ENCODE peak calls at places on chromosome 4, in five cellular contexts. One of them, this sample, is unnamed.
A peak's percentile ranks its signal among the peaks of the same experiment; 100 is the strongest.

GRCh38 chr4:25174674-25175073 is 14.4 kb upstream of the SEPSECS start:
- DNase-seq in neuronal stem cell: no peak
- DNase-seq in IMR-90: peak; percentile 12
- DNase-seq in H9: no peak
- DNase-seq in mesenchymal stem cell: peak; percentile 10
- DNase-seq in this sample: peak; percentile 77

GRCh38 chr4:124277691-124278090 is 434.8 kb downstream of the ANKRD50 start:
- DNase-seq in neuronal stem cell: no peak
- DNase-seq in IMR-90: no peak
- DNase-seq in H9: no peak
- DNase-seq in mesenchymal stem cell: no peak
- DNase-seq in this sample: peak; percentile 50

GRCh38 chr4:156971623-156972369 is at the start of gene PDGFC:
- DNase-seq in neuronal stem cell: peak; percentile 75
- DNase-seq in IMR-90: peak; percentile 65
- DNase-seq in H9: peak; percentile 85
- DNase-seq in mesenchymal stem cell: peak; percentile 82
- DNase-seq in this sample: peak; percentile 30

GRCh38 chr4:105895324-105895608 is at the start of gene NPNT:
- DNase-seq in neuronal stem cell: no peak
- DNase-seq in IMR-90: no peak
- DNase-seq in H9: peak; percentile 44
- DNase-seq in mesenchymal stem cell: peak; percentile 2
- DNase-seq in this sample: no peak

GRCh38 chr4:76874176-76874575 is 23.8 kb downstream of the SOWAHB start:
- DNase-seq in neuronal stem cell: no peak
- DNase-seq in IMR-90: no peak
- DNase-seq in H9: no peak
- DNase-seq in mesenchymal stem cell: no peak
- DNase-seq in this sample: no peak

GRCh38 chr4:116118216-116118615 is 967.2 kb downstream of the TRAM1L1 start:
- DNase-seq in neuronal stem cell: no peak
- DNase-seq in IMR-90: no peak
- DNase-seq in H9: no peak
- DNase-seq in mesenchymal stem cell: no peak
- DNase-seq in this sample: no peak

GRCh38 chr4:154958621-154959358 is 177.7 kb downstream of the RBM46 start:
- DNase-seq in neuronal stem cell: no peak
- DNase-seq in IMR-90: no peak
- DNase-seq in H9: no peak
- DNase-seq in mesenchymal stem cell: no peak
- DNase-seq in this sample: no peak

GRCh38 chr4:100299019-100299418 is 108.8 kb upstream of the DDIT4L start:
- DNase-seq in neuronal stem cell: no peak
- DNase-seq in IMR-90: peak; percentile 96
- DNase-seq in H9: no peak
- DNase-seq in mesenchymal stem cell: peak; percentile 96
- DNase-seq in this sample: peak; percentile 38

GRCh38 chr4:188086858-188087257 is 22.5 kb downstream of the TRIML2 start:
- DNase-seq in neuronal stem cell: no peak
- DNase-seq in IMR-90: no peak
- DNase-seq in H9: no peak
- DNase-seq in mesenchymal stem cell: no peak
- DNase-seq in this sample: no peak

GRCh38 chr4:18202510-18202909 is 181.0 kb upstream of the LCORL start:
- DNase-seq in neuronal stem cell: no peak
- DNase-seq in IMR-90: no peak
- DNase-seq in H9: no peak
- DNase-seq in mesenchymal stem cell: no peak
- DNase-seq in this sample: no peak

GRCh38 chr4:66972087-66972486 is 573.2 kb downstream of the CENPC start:
- DNase-seq in neuronal stem cell: no peak
- DNase-seq in IMR-90: no peak
- DNase-seq in H9: no peak
- DNase-seq in mesenchymal stem cell: peak; percentile 30
- DNase-seq in this sample: no peak

GRCh38 chr4:22237155-22237751 is 278.6 kb downstream of the ADGRA3 start:
- DNase-seq in neuronal stem cell: no peak
- DNase-seq in IMR-90: peak; percentile 13
- DNase-seq in H9: peak; percentile 86
- DNase-seq in mesenchymal stem cell: no peak
- DNase-seq in this sample: no peak

GRCh38 chr4:89482248-89482647 is 174.6 kb upstream of the GPRIN3 start:
- DNase-seq in neuronal stem cell: peak; percentile 1
- DNase-seq in IMR-90: peak; percentile 53
- DNase-seq in H9: peak; percentile 39
- DNase-seq in mesenchymal stem cell: peak; percentile 36
- DNase-seq in this sample: peak; percentile 12

GRCh38 chr4:3868146-3868840 is 102.1 kb downstream of the ADRA2C start:
- DNase-seq in neuronal stem cell: peak; percentile 46
- DNase-seq in IMR-90: peak; percentile 20
- DNase-seq in H9: peak; percentile 77
- DNase-seq in mesenchymal stem cell: no peak
- DNase-seq in this sample: peak; percentile 82

GRCh38 chr4:109985993-109986640 is 73.4 kb downstream of the EGF start:
- DNase-seq in neuronal stem cell: no peak
- DNase-seq in IMR-90: no peak
- DNase-seq in H9: no peak
- DNase-seq in mesenchymal stem cell: no peak
- DNase-seq in this sample: no peak

GRCh38 chr4:29970626-29971025 is 749.5 kb upstream of the PCDH7 start:
- DNase-seq in neuronal stem cell: peak; percentile 8
- DNase-seq in IMR-90: no peak
- DNase-seq in H9: peak; percentile 44
- DNase-seq in mesenchymal stem cell: peak; percentile 47
- DNase-seq in this sample: no peak

GRCh38 chr4:120694973-120695372 is 227.6 kb downstream of the PRDM5 start:
- DNase-seq in neuronal stem cell: no peak
- DNase-seq in IMR-90: peak; percentile 82
- DNase-seq in H9: no peak
- DNase-seq in mesenchymal stem cell: peak; percentile 88
- DNase-seq in this sample: peak; percentile 4

GRCh38 chr4:87286970-87287369 is 35.7 kb downstream of the HSD17B13 start:
- DNase-seq in neuronal stem cell: no peak
- DNase-seq in IMR-90: no peak
- DNase-seq in H9: no peak
- DNase-seq in mesenchymal stem cell: no peak
- DNase-seq in this sample: no peak

GRCh38 chr4:75344915-75345314 is 169.3 kb downstream of the RCHY1 start:
- DNase-seq in neuronal stem cell: no peak
- DNase-seq in IMR-90: peak; percentile 92
- DNase-seq in H9: no peak
- DNase-seq in mesenchymal stem cell: peak; percentile 88
- DNase-seq in this sample: peak; percentile 2

GRCh38 chr4:76943790-76944189 is 5.8 kb upstream of the SEPTIN11 start:
- DNase-seq in neuronal stem cell: no peak
- DNase-seq in IMR-90: no peak
- DNase-seq in H9: no peak
- DNase-seq in mesenchymal stem cell: no peak
- DNase-seq in this sample: no peak

GRCh38 chr4:65661469-65661868 is 8.8 kb downstream of the EPHA5 start:
- DNase-seq in neuronal stem cell: no peak
- DNase-seq in IMR-90: no peak
- DNase-seq in H9: peak; percentile 31
- DNase-seq in mesenchymal stem cell: no peak
- DNase-seq in this sample: no peak

GRCh38 chr4:127783026-127783769 is 1.1 kb downstream of the HSPA4L start:
- DNase-seq in neuronal stem cell: peak; percentile 17
- DNase-seq in IMR-90: peak; percentile 65
- DNase-seq in H9: peak; percentile 64
- DNase-seq in mesenchymal stem cell: peak; percentile 37
- DNase-seq in this sample: peak; percentile 84

GRCh38 chr4:22678851-22679517 is 13.8 kb upstream of the GBA3 start:
- DNase-seq in neuronal stem cell: no peak
- DNase-seq in IMR-90: no peak
- DNase-seq in H9: no peak
- DNase-seq in mesenchymal stem cell: no peak
- DNase-seq in this sample: no peak

GRCh38 chr4:174365018-174365587 is 81.4 kb downstream of the CEP44 start:
- DNase-seq in neuronal stem cell: peak; percentile 35
- DNase-seq in IMR-90: peak; percentile 38
- DNase-seq in H9: no peak
- DNase-seq in mesenchymal stem cell: peak; percentile 58
- DNase-seq in this sample: peak; percentile 66

GRCh38 chr4:186781032-186781917 is 57.6 kb upstream of the FAT1 start:
- DNase-seq in neuronal stem cell: no peak
- DNase-seq in IMR-90: peak; percentile 91
- DNase-seq in H9: no peak
- DNase-seq in mesenchymal stem cell: peak; percentile 72
- DNase-seq in this sample: no peak

GRCh38 chr4:137749466-137749865 is 217.2 kb upstream of the PCDH18 start:
- DNase-seq in neuronal stem cell: no peak
- DNase-seq in IMR-90: peak; percentile 58
- DNase-seq in H9: no peak
- DNase-seq in mesenchymal stem cell: peak; percentile 15
- DNase-seq in this sample: no peak

GRCh38 chr4:985123-985830 is 1.6 kb upstream of the IDUA start:
- DNase-seq in neuronal stem cell: no peak
- DNase-seq in IMR-90: no peak
- DNase-seq in H9: peak; percentile 88
- DNase-seq in mesenchymal stem cell: peak; percentile 67
- DNase-seq in this sample: peak; percentile 53

GRCh38 chr4:87975466-87975865 is at the start of gene SPP1:
- DNase-seq in neuronal stem cell: peak; percentile 32
- DNase-seq in IMR-90: peak; percentile 13
- DNase-seq in H9: peak; percentile 88
- DNase-seq in mesenchymal stem cell: peak; percentile 30
- DNase-seq in this sample: no peak

GRCh38 chr4:101599620-101600019 is 190.9 kb upstream of the BANK1 start:
- DNase-seq in neuronal stem cell: no peak
- DNase-seq in IMR-90: peak; percentile 56
- DNase-seq in H9: no peak
- DNase-seq in mesenchymal stem cell: peak; percentile 6
- DNase-seq in this sample: peak; percentile 89

GRCh38 chr4:54657556-54658313 is at the start of gene KIT:
- DNase-seq in neuronal stem cell: peak; percentile 75
- DNase-seq in IMR-90: peak; percentile 32
- DNase-seq in H9: peak; percentile 92
- DNase-seq in mesenchymal stem cell: peak; percentile 38
- DNase-seq in this sample: peak; percentile 33

GRCh38 chr4:139015269-139015947 is at the start of gene NOCT:
- DNase-seq in neuronal stem cell: peak; percentile 85
- DNase-seq in IMR-90: peak; percentile 94
- DNase-seq in H9: peak; percentile 87
- DNase-seq in mesenchymal stem cell: peak; percentile 94
- DNase-seq in this sample: peak; percentile 94

GRCh38 chr4:139017861-139018260 is 2.3 kb downstream of the NOCT start:
- DNase-seq in neuronal stem cell: no peak
- DNase-seq in IMR-90: no peak
- DNase-seq in H9: no peak
- DNase-seq in mesenchymal stem cell: no peak
- DNase-seq in this sample: no peak

GRCh38 chr4:139014391-139015268 is 951 bp upstream of the NOCT start:
- DNase-seq in neuronal stem cell: no peak
- DNase-seq in IMR-90: peak; percentile 94
- DNase-seq in H9: no peak
- DNase-seq in mesenchymal stem cell: peak; percentile 96
- DNase-seq in this sample: peak; percentile 77

GRCh38 chr4:139018501-139018900 is 2.9 kb downstream of the NOCT start:
- DNase-seq in neuronal stem cell: no peak
- DNase-seq in IMR-90: peak; percentile 31
- DNase-seq in H9: no peak
- DNase-seq in mesenchymal stem cell: no peak
- DNase-seq in this sample: no peak

GRCh38 chr4:139015948-139016451 is 419 bp downstream of the NOCT start:
- DNase-seq in neuronal stem cell: no peak
- DNase-seq in IMR-90: peak; percentile 20
- DNase-seq in H9: no peak
- DNase-seq in mesenchymal stem cell: peak; percentile 49
- DNase-seq in this sample: no peak
- H2BK120ac ChIP-seq in neuronal stem cell: no peak overlapping the region
- H2BK120ac ChIP-seq in IMR-90: peak overlapping the region; percentile 99
- H2BK120ac ChIP-seq in H9: no peak overlapping the region
- H2BK120ac ChIP-seq in mesenchymal stem cell: peak overlapping the region; percentile 99
- H2BK120ac ChIP-seq in this sample: peak overlapping the region; percentile 64

GRCh38 chr4:52712172-52712990 is 38.8 kb downstream of the ERVMER34-1 start:
- DNase-seq in neuronal stem cell: peak; percentile 93
- DNase-seq in IMR-90: peak; percentile 93
- DNase-seq in H9: peak; percentile 98
- DNase-seq in mesenchymal stem cell: peak; percentile 97
- DNase-seq in this sample: peak; percentile 98
- H4K91ac ChIP-seq in neuronal stem cell: no peak overlapping the region
- H4K91ac ChIP-seq in IMR-90: peak overlapping the region; percentile 59
- H4K91ac ChIP-seq in H9: no peak overlapping the region
- H4K91ac ChIP-seq in mesenchymal stem cell: peak overlapping the region; percentile 79
- H4K91ac ChIP-seq in this sample: peak overlapping the region; percentile 88

GRCh38 chr4:46386570-46386969 is 3.4 kb downstream of the GABRA2 start:
- DNase-seq in neuronal stem cell: no peak
- DNase-seq in IMR-90: no peak
- DNase-seq in H9: peak; percentile 52
- DNase-seq in mesenchymal stem cell: peak; percentile 72
- DNase-seq in this sample: no peak
- H3K27me3 ChIP-seq in neuronal stem cell: peaks cover 27% of the 10 kb centered on the region
- H3K27me3 ChIP-seq in IMR-90: peaks cover 24% of the 10 kb centered on the region
- H3K27me3 ChIP-seq in H9: peaks cover 12% of the 10 kb centered on the region
- H3K27me3 ChIP-seq in mesenchymal stem cell: peaks cover 33% of the 10 kb centered on the region
- H3K27me3 ChIP-seq in this sample: peaks cover 16% of the 10 kb centered on the region

GRCh38 chr4:133147365-133147821 is 1.7 kb upstream of the PCDH10 start:
- DNase-seq in neuronal stem cell: no peak
- DNase-seq in IMR-90: no peak
- DNase-seq in H9: no peak
- DNase-seq in mesenchymal stem cell: peak; percentile 55
- DNase-seq in this sample: no peak

GRCh38 chr4:133146192-133146573 is 2.9 kb upstream of the PCDH10 start:
- DNase-seq in neuronal stem cell: no peak
- DNase-seq in IMR-90: no peak
- DNase-seq in H9: no peak
- DNase-seq in mesenchymal stem cell: no peak
- DNase-seq in this sample: no peak

GRCh38 chr4:133145758-133146157 is 3.3 kb upstream of the PCDH10 start:
- DNase-seq in neuronal stem cell: no peak
- DNase-seq in IMR-90: no peak
- DNase-seq in H9: no peak
- DNase-seq in mesenchymal stem cell: no peak
- DNase-seq in this sample: no peak

GRCh38 chr4:133147922-133148689 is 988 bp upstream of the PCDH10 start:
- DNase-seq in neuronal stem cell: peak; percentile 41
- DNase-seq in IMR-90: peak; percentile 21
- DNase-seq in H9: peak; percentile 55
- DNase-seq in mesenchymal stem cell: peak; percentile 79
- DNase-seq in this sample: no peak

DNA sequence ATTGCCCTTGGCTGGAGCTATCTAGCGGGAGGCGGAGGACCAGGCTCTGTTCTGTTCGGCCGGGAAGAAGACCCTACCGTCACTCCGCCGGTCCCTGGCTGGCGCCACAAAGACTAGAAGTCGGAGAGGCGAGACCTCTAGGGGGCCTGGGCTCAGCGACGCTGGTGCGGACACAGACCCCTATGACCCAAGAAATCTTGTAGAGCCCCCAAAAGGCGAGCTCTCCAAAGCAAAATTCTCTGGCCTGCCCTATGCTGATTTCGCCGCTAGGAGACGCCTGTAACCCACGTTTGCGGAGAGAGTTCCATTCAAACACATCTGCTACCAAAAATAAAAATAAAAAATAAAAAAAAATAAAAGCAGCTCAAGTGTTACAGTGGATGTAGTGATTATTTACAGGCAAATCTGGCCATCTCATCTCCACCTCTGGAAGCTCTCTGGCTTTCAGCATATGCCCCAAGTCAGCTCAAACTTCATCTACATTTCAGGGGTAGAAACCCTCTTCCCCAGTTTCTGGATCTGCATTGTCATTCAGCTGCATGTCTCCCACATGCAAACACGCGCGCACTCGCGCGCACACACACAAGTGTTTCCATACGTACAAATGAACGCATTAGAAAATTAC is 2.4 kb upstream of the PCDH10 start:
- DNase-seq in neuronal stem cell: peak; percentile 69
- DNase-seq in IMR-90: peak; percentile 40
- DNase-seq in H9: peak; percentile 82
- DNase-seq in mesenchymal stem cell: peak; percentile 77
- DNase-seq in this sample: peak; percentile 60
- H2BK120ac ChIP-seq in neuronal stem cell: no peak overlapping the region
- H2BK120ac ChIP-seq in IMR-90: no peak overlapping the region
- H2BK120ac ChIP-seq in H9: no peak overlapping the region
- H2BK120ac ChIP-seq in mesenchymal stem cell: no peak overlapping the region
- H2BK120ac ChIP-seq in this sample: no peak overlapping the region